ENCODE peak calls at places on chromosomes 13 and 19, in four cellular contexts. One of them, this sample, is unnamed. For H3K36me3, the result is how much of the 10 kb centered on the place peaks cover.

GRCh38 chr13:106941779-106942178 is 373.8 kb upstream of the ARGLU1 start:
- DNase-seq in mesendoderm: no peak
- DNase-seq in IMR-90: no peak
- DNase-seq in GM23338: no peak
- DNase-seq in this sample: no peak

GRCh38 chr19:51824603-51825002 is 29.6 kb downstream of the FPR3 start:
- DNase-seq in mesendoderm: no peak
- DNase-seq in IMR-90: no peak
- DNase-seq in GM23338: no peak
- DNase-seq in this sample: no peak

GRCh38 chr13:79423801-79424642 is 18.0 kb upstream of the RBM26 start:
- DNase-seq in mesendoderm: peak
- DNase-seq in IMR-90: peak
- DNase-seq in GM23338: peak
- DNase-seq in this sample: no peak

GRCh38 chr13:79673993-79674377 is 193.0 kb downstream of the NDFIP2 start:
- DNase-seq in mesendoderm: no peak
- DNase-seq in IMR-90: no peak
- DNase-seq in GM23338: no peak
- DNase-seq in this sample: no peak

GRCh38 chr13:35723820-35724219 is 247.3 kb upstream of the MAB21L1 start:
- DNase-seq in mesendoderm: peak
- DNase-seq in IMR-90: peak
- DNase-seq in GM23338: no peak
- DNase-seq in this sample: no peak

GRCh38 chr19:38422405-38422804 is 3.6 kb downstream of the RASGRP4 start:
- DNase-seq in mesendoderm: no peak
- DNase-seq in IMR-90: no peak
- DNase-seq in GM23338: no peak
- DNase-seq in this sample: no peak

GRCh38 chr19:11166281-11167142 is 10.9 kb upstream of the SPC24 start:
- DNase-seq in mesendoderm: no peak
- DNase-seq in IMR-90: no peak
- DNase-seq in GM23338: no peak
- DNase-seq in this sample: no peak

GRCh38 chr13:42991892-42992584 is at the start of gene EPSTI1:
- DNase-seq in mesendoderm: peak
- DNase-seq in IMR-90: peak
- DNase-seq in GM23338: peak
- DNase-seq in this sample: peak

GRCh38 chr13:72062566-72062965 is 195.6 kb upstream of the DACH1 start:
- DNase-seq in mesendoderm: peak
- DNase-seq in IMR-90: no peak
- DNase-seq in GM23338: peak
- DNase-seq in this sample: no peak

GRCh38 chr13:27712421-27712820 is 79.9 kb upstream of the GSX1 start:
- DNase-seq in mesendoderm: no peak
- DNase-seq in IMR-90: no peak
- DNase-seq in GM23338: no peak
- DNase-seq in this sample: no peak

GRCh38 chr13:29457299-29457698 is 138.2 kb downstream of the SLC7A1 start:
- DNase-seq in mesendoderm: no peak
- DNase-seq in IMR-90: peak
- DNase-seq in GM23338: no peak
- DNase-seq in this sample: no peak

GRCh38 chr19:34217952-34218817 is 36.2 kb upstream of the GARRE1 start:
- DNase-seq in mesendoderm: no peak
- DNase-seq in IMR-90: peak
- DNase-seq in GM23338: no peak
- DNase-seq in this sample: no peak

GRCh38 chr13:47232516-47232915 is 335.7 kb upstream of the HTR2A start:
- DNase-seq in mesendoderm: no peak
- DNase-seq in IMR-90: no peak
- DNase-seq in GM23338: no peak
- DNase-seq in this sample: no peak

GRCh38 chr13:39405107-39405506 is 197.9 kb downstream of the LHFPL6 start:
- DNase-seq in mesendoderm: no peak
- DNase-seq in IMR-90: peak
- DNase-seq in GM23338: no peak
- DNase-seq in this sample: no peak

GRCh38 chr19:35265126-35265995 is 3.4 kb upstream of the USF2 start:
- DNase-seq in mesendoderm: no peak
- DNase-seq in IMR-90: no peak
- DNase-seq in GM23338: no peak
- DNase-seq in this sample: peak

GRCh38 chr19:13881692-13882418 is 4.9 kb downstream of the NANOS3 start:
- DNase-seq in mesendoderm: peak
- DNase-seq in IMR-90: peak
- DNase-seq in GM23338: peak
- DNase-seq in this sample: peak

GRCh38 chr13:26628706-26629105 is 71.2 kb downstream of the WASF3 start:
- DNase-seq in mesendoderm: peak
- DNase-seq in IMR-90: peak
- DNase-seq in GM23338: peak
- DNase-seq in this sample: no peak

GRCh38 chr13:44837250-44837649 is 152.0 kb downstream of the NUFIP1 start:
- DNase-seq in mesendoderm: no peak
- DNase-seq in IMR-90: peak
- DNase-seq in GM23338: no peak
- DNase-seq in this sample: no peak

GRCh38 chr13:96792736-96793444 is 201.4 kb downstream of the OXGR1 start:
- DNase-seq in mesendoderm: no peak
- DNase-seq in IMR-90: no peak
- DNase-seq in GM23338: no peak
- DNase-seq in this sample: no peak

GRCh38 chr19:35869327-35870123 is 1.2 kb downstream of the APLP1 start:
- DNase-seq in mesendoderm: peak
- DNase-seq in IMR-90: peak
- DNase-seq in GM23338: peak
- DNase-seq in this sample: peak

GRCh38 chr19:47351545-47351944 is 2.4 kb downstream of the DHX34 start:
- DNase-seq in mesendoderm: peak
- DNase-seq in IMR-90: peak
- DNase-seq in GM23338: peak
- DNase-seq in this sample: no peak

GRCh38 chr13:110254151-110254679 is 52.7 kb downstream of the COL4A1 start:
- DNase-seq in mesendoderm: no peak
- DNase-seq in IMR-90: peak
- DNase-seq in GM23338: no peak
- DNase-seq in this sample: no peak

GRCh38 chr19:1365306-1365963 is 18.3 kb upstream of the NDUFS7 start:
- DNase-seq in mesendoderm: no peak
- DNase-seq in IMR-90: no peak
- DNase-seq in GM23338: no peak
- DNase-seq in this sample: no peak
- H3K36me3 ChIP-seq in mesendoderm: under half
- H3K36me3 ChIP-seq in IMR-90: half or more
- H3K36me3 ChIP-seq in GM23338: under half
- H3K36me3 ChIP-seq in this sample: half or more

DNA sequence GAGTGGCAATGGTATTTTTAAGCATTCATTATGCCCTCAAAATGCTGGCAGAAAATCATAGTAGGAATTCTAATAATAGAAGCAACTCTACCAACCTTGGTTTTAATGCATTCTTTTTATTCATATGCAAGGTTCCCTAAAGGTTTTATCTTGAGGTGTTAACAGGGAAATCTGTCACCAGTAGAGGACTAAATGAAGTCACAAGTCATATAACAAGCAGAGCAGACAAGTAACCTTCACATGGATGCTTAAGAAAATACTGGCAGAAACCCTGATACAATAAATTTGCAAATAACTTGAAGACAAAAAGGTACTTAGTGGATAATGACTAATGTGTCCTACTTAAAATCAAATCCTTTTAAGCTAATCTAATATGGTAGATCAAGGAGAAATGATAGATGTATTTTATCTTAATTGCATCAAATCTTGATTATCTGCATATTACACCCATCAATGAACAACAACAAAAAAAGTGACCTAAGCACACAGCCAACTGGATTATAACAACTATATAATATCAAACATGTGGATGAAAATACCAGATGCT is 73.3 kb downstream of the RFC3 start:
- DNase-seq in mesendoderm: no peak
- DNase-seq in IMR-90: no peak
- DNase-seq in GM23338: no peak
- DNase-seq in this sample: no peak
- H3K36me3 ChIP-seq in mesendoderm: under half
- H3K36me3 ChIP-seq in IMR-90: under half
- H3K36me3 ChIP-seq in GM23338: under half
- H3K36me3 ChIP-seq in this sample: under half

DNA sequence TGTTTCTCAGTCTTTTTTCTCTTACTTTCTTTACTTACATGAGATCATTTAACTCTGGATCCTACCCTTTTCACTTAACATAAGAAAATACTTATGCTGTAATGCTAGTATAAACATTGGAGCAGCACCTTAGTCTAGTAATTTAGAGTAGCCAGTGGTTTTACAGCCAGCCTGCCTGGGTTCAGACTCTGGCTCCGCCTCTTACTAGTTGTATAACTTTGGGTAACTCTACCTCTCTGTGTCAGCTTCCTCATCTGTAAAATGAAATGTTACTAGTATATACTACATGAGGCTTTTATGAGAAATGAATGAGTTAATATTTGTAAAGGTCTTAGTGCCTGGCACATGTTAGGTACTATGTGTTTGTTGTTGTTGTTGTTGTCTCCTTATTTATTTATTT is 5.6 kb downstream of the CDADC1 start:
- DNase-seq in mesendoderm: no peak
- DNase-seq in IMR-90: no peak
- DNase-seq in GM23338: no peak
- DNase-seq in this sample: no peak
- H3K36me3 ChIP-seq in mesendoderm: under half
- H3K36me3 ChIP-seq in IMR-90: under half
- H3K36me3 ChIP-seq in GM23338: under half
- H3K36me3 ChIP-seq in this sample: under half

GRCh38 chr19:1979017-1979416 is 36.5 kb downstream of the BTBD2 start:
- DNase-seq in mesendoderm: no peak
- DNase-seq in IMR-90: no peak
- DNase-seq in GM23338: no peak
- DNase-seq in this sample: no peak

GRCh38 chr19:1980068-1980467 is 35.4 kb downstream of the BTBD2 start:
- DNase-seq in mesendoderm: no peak
- DNase-seq in IMR-90: no peak
- DNase-seq in GM23338: no peak
- DNase-seq in this sample: no peak

GRCh38 chr19:1979642-1980041 is 35.9 kb downstream of the BTBD2 start:
- DNase-seq in mesendoderm: no peak
- DNase-seq in IMR-90: no peak
- DNase-seq in GM23338: no peak
- DNase-seq in this sample: no peak

GRCh38 chr19:1981253-1981652 is 34.3 kb downstream of the BTBD2 start:
- DNase-seq in mesendoderm: no peak
- DNase-seq in IMR-90: no peak
- DNase-seq in GM23338: no peak
- DNase-seq in this sample: no peak

GRCh38 chr19:1980782-1981181 is 34.7 kb downstream of the BTBD2 start:
- DNase-seq in mesendoderm: no peak
- DNase-seq in IMR-90: no peak
- DNase-seq in GM23338: no peak
- DNase-seq in this sample: no peak
- H3K36me3 ChIP-seq in mesendoderm: under half
- H3K36me3 ChIP-seq in IMR-90: under half
- H3K36me3 ChIP-seq in GM23338: under half
- H3K36me3 ChIP-seq in this sample: half or more

GRCh38 chr19:4690362-4690761 is 20.2 kb upstream of the MYDGF start:
- DNase-seq in mesendoderm: no peak
- DNase-seq in IMR-90: no peak
- DNase-seq in GM23338: no peak
- DNase-seq in this sample: no peak

GRCh38 chr19:4687396-4687795 is 17.3 kb upstream of the MYDGF start:
- DNase-seq in mesendoderm: no peak
- DNase-seq in IMR-90: no peak
- DNase-seq in GM23338: no peak
- DNase-seq in this sample: no peak

GRCh38 chr19:4689403-4689802 is 19.3 kb upstream of the MYDGF start:
- DNase-seq in mesendoderm: no peak
- DNase-seq in IMR-90: no peak
- DNase-seq in GM23338: no peak
- DNase-seq in this sample: no peak

GRCh38 chr19:4686700-4687099 is 16.6 kb upstream of the MYDGF start:
- DNase-seq in mesendoderm: no peak
- DNase-seq in IMR-90: no peak
- DNase-seq in GM23338: no peak
- DNase-seq in this sample: no peak

GRCh38 chr19:4688587-4688986 is 18.4 kb upstream of the MYDGF start:
- DNase-seq in mesendoderm: no peak
- DNase-seq in IMR-90: no peak
- DNase-seq in GM23338: no peak
- DNase-seq in this sample: no peak
- H3K36me3 ChIP-seq in mesendoderm: under half
- H3K36me3 ChIP-seq in IMR-90: half or more
- H3K36me3 ChIP-seq in GM23338: under half
- H3K36me3 ChIP-seq in this sample: half or more

DNA sequence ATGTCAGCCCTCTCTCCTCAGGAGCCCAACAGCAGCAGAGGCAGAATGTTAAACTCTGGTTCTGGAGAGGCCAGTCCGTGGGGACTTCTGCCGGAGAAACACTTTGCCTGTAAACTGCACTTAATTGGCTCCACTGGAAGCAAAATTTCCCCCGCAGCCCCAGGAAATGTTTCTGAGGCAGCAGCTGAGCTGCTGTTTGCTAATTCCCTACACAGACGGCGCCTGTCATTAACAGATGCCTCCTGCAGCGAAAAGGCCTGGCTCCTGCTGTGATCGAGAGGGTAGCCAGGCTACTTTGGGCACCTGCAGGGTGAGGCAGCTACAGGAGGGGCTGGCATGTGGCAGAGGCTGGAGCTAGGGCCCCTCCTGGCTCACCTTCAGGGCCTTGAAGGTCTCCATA is 5.2 kb upstream of the TM6SF2 start:
- DNase-seq in mesendoderm: no peak
- DNase-seq in IMR-90: no peak
- DNase-seq in GM23338: no peak
- DNase-seq in this sample: no peak
- H3K36me3 ChIP-seq in mesendoderm: under half
- H3K36me3 ChIP-seq in IMR-90: half or more
- H3K36me3 ChIP-seq in GM23338: under half
- H3K36me3 ChIP-seq in this sample: half or more

GRCh38 chr19:58553799-58554493 is 959 bp downstream of the CHMP2A start:
- DNase-seq in mesendoderm: no peak
- DNase-seq in IMR-90: no peak
- DNase-seq in GM23338: no peak
- DNase-seq in this sample: no peak

GRCh38 chr19:58555920-58556632 is 1.2 kb upstream of the CHMP2A start:
- DNase-seq in mesendoderm: no peak
- DNase-seq in IMR-90: no peak
- DNase-seq in GM23338: no peak
- DNase-seq in this sample: no peak

GRCh38 chr19:58556633-58557252 is 1.7 kb downstream of the UBE2M start:
- DNase-seq in mesendoderm: no peak
- DNase-seq in IMR-90: no peak
- DNase-seq in GM23338: no peak
- DNase-seq in this sample: no peak

GRCh38 chr19:58555369-58555885 is 522 bp upstream of the CHMP2A start:
- DNase-seq in mesendoderm: no peak
- DNase-seq in IMR-90: no peak
- DNase-seq in GM23338: no peak
- DNase-seq in this sample: no peak

GRCh38 chr19:58554494-58555368 is at the start of gene CHMP2A:
- DNase-seq in mesendoderm: peak
- DNase-seq in IMR-90: peak
- DNase-seq in GM23338: peak
- DNase-seq in this sample: peak
- H3K36me3 ChIP-seq in mesendoderm: under half
- H3K36me3 ChIP-seq in IMR-90: under half
- H3K36me3 ChIP-seq in GM23338: under half
- H3K36me3 ChIP-seq in this sample: half or more

This sample was measured in lower lobe of right lung.